ENCODE peak calls at places on chromosomes 11 and 22, in nine cellular contexts. T, X, L, C, Y, J, Z, W and E are unnamed samples.

GRCh38 chr11:111391328-111392124 is 12.5 kb upstream of the POU2AF1 start:
- DNase-seq in T (no peak), X (no peak), L (no peak), C (no peak), Y (no peak), J (no peak), Z (no peak), W (no peak), E (no peak)

GRCh38 chr11:64331569-64332371 is 8.2 kb upstream of the CCDC88B start:
- DNase-seq in T (peak; percentile 58), X (peak; percentile 80), L (peak; percentile 53), C (peak; percentile 68), Y (peak; percentile 99), J (peak; percentile 91), Z (peak; percentile 69), W (no peak), E (peak; percentile 96)

GRCh38 chr11:38971141-38971540 is 2373.1 kb upstream of the RAG2 start:
- DNase-seq in T (no peak), X (no peak), L (no peak), C (no peak), Y (no peak), J (no peak), Z (no peak), W (no peak), E (no peak)

GRCh38 chr11:108886608-108887007 is 221.7 kb downstream of the DDX10 start:
- DNase-seq in T (no peak), X (no peak), L (no peak), C (no peak), Y (no peak), J (no peak), Z (no peak), W (no peak), E (no peak)

GRCh38 chr22:30422481-30423295 is 2.9 kb upstream of the MTFP1 start:
- DNase-seq in T (peak; percentile 87), X (peak; percentile 24), L (peak; percentile 10), C (peak; percentile 93), Y (peak; percentile 94), J (peak; percentile 78), Z (peak; percentile 81), W (peak; percentile 63), E (peak; percentile 91)

GRCh38 chr11:62443390-62444201 is 24.8 kb downstream of the SCGB1A1 start:
- DNase-seq in T (no peak), X (no peak), L (no peak), C (no peak), Y (peak; percentile 44), J (peak; percentile 81), Z (no peak), W (no peak), E (no peak)

GRCh38 chr11:58024601-58025091 is 965 bp downstream of the OR9Q1 start:
- DNase-seq in T (peak; percentile 79), X (no peak), L (peak; percentile 1), C (no peak), Y (peak; percentile 44), J (peak; percentile 91), Z (no peak), W (no peak), E (peak; percentile 87)

GRCh38 chr11:124791626-124792341 is 8.4 kb downstream of the MSANTD2 start:
- DNase-seq in T (no peak), X (no peak), L (no peak), C (no peak), Y (no peak), J (no peak), Z (no peak), W (no peak), E (no peak)

GRCh38 chr11:46649180-46649738 is 31.9 kb downstream of the ATG13 start:
- DNase-seq in T (peak; percentile 39), X (no peak), L (no peak), C (peak; percentile 79), Y (peak; percentile 10), J (no peak), Z (peak; percentile 37), W (no peak), E (peak; percentile 78)

GRCh38 chr22:48492371-48493320 is 1335.0 kb downstream of the BRD1 start:
- DNase-seq in T (peak; percentile 63), X (peak; percentile 80), L (peak; percentile 62), C (peak; percentile 76), Y (peak; percentile 57), J (no peak), Z (peak; percentile 50), W (peak; percentile 81), E (peak; percentile 63)

GRCh38 chr11:94131363-94132115 is 2.9 kb downstream of the PANX1 start:
- DNase-seq in T (no peak), X (no peak), L (no peak), C (no peak), Y (peak; percentile 54), J (peak; percentile 65), Z (no peak), W (no peak), E (peak; percentile 62)
- H3K4me3 ChIP-seq in T (no peak overlapping the region), X (no peak overlapping the region), L (no peak overlapping the region), C (no peak overlapping the region), Y (no peak overlapping the region), J (no peak overlapping the region), Z (no peak overlapping the region), W (no peak overlapping the region), E (peak overlapping the region; percentile 30)

DNA sequence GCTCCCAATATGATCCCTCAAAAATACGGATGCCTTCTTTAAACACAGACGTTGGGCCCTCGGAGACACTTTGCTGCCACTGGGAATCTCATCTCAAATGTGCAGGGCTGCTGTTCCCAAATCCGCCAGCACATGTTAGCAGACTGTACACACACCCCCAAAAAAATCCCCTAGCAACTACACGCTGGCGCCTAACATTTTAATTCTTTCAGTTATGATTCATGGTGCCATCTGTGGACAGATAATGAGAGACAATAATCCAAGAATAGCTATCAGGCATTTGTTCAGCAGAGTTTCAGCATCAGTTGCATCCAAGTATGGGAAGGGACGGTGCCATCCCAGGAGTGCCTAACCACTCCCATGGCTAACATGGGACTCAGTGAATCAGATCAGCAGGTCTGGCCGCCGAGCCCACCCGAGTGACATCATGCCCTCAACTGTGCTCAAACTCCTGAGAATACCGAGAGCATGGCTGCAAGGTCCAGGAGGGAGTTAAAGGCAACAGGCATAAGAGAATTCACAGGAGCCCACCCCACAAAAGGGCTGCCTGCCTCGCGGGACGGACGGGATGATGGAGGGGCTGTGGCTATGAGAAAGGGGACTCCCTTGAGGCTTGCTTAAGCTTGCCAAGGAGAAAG is 337.1 kb downstream of the SHANK2 start:
- DNase-seq in T (no peak), X (no peak), L (no peak), C (no peak), Y (no peak), J (no peak), Z (no peak), W (no peak), E (no peak)
- H3K27ac ChIP-seq in T (no peak overlapping the region), X (no peak overlapping the region), L (no peak overlapping the region), C (no peak overlapping the region), Y (no peak overlapping the region), J (no peak overlapping the region), Z (no peak overlapping the region), W (peak overlapping the region; percentile 51), E (no peak overlapping the region)

DNA sequence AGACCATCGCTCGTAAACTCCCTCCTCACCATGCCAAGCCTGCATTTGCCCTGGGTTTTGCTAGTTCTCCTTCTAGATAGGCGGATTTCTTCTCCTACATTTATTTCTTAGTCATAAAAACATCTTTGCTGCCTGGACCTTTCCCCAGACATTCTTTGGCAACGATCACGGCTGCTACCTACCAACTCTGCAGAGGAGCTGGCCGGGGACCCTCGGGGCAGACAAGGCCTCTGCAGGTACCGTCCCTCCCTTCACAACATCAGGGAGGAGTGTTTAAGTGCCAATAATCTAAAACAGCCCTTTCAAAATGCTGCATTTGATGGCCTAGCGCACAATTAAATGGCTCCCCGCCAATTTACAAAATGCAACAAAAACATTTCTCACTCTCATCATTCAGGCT is 34.4 kb downstream of the BRD1 start:
- DNase-seq in T (peak; percentile 30), X (no peak), L (no peak), C (no peak), Y (no peak), J (no peak), Z (no peak), W (no peak), E (no peak)
- H3K27me3 ChIP-seq in T (no peaks in the 10 kb centered on the region), X (no peaks in the 10 kb centered on the region), L (no peaks in the 10 kb centered on the region), C (no peaks in the 10 kb centered on the region), Y (no peaks in the 10 kb centered on the region), J (no peaks in the 10 kb centered on the region), Z (no peaks in the 10 kb centered on the region), W (no peaks in the 10 kb centered on the region), E (no peaks in the 10 kb centered on the region)

DNA sequence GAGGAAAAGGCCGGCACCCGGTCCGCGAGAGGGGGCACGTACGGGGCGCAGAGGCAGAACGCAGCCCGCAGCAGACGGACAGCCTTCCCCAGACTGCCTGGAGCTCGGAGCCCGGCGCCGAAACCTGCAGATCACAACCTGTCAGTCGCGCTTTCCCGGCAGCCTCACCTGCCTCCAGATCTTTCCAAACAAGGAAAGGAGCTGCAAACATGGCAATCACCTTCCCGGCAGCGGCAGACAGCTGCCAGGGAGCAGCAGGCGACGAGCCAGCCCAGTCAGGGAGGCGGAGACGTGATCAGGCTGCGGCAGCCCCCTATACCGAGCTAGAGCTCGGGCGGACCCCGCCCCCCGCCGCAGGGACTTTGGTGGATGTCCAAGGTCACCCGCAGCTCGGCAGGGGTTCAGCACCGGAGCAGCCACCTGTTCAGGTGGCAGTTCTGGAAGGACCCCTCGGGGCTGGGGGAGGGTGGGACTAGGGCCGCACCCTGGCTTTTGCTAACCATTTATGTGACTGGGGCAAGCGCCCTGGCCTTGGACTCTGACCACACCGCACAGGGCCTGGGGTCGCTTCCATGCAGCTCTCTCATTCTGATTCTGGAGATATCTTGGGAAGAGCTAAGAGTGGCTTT is 143.8 kb downstream of the NECTIN1 start:
- DNase-seq in T (peak; percentile 84), X (peak; percentile 83), L (peak; percentile 45), C (no peak), Y (peak; percentile 43), J (no peak), Z (no peak), W (no peak), E (no peak)
- H3K4me3 ChIP-seq in T (peak overlapping the region; percentile 18), X (peak overlapping the region; percentile 72), L (peak overlapping the region; percentile 26), C (peak overlapping the region; percentile 52), Y (no peak overlapping the region), J (peak overlapping the region; percentile 38), Z (peak overlapping the region; percentile 34), W (peak overlapping the region; percentile 69), E (no peak overlapping the region)

GRCh38 chr22:36977947-36978660 is 41.1 kb downstream of the TST start:
- DNase-seq in T (peak; percentile 89), X (peak; percentile 89), L (peak; percentile 93), C (peak; percentile 74), Y (peak; percentile 89), J (peak; percentile 95), Z (peak; percentile 72), W (peak; percentile 86), E (peak; percentile 89)
- H3K27ac ChIP-seq in T (no peak overlapping the region), X (no peak overlapping the region), L (no peak overlapping the region), C (no peak overlapping the region), Y (no peak overlapping the region), J (no peak overlapping the region), Z (no peak overlapping the region), W (no peak overlapping the region), E (no peak overlapping the region)